ENCODE peak calls at places on chromosomes 4 and X, in nine cellular contexts. V, W, J, L, T, B, O, H and C are unnamed samples.

GRCh38 chr4:119834901-119835300 is 206.3 kb upstream of the PDE5A start:
- DNase-seq in T (no peak), L (no peak), W (no peak), O (peak; percentile 20), B (no peak), V (no peak), H (no peak), J (no peak), C (no peak)

GRCh38 chr4:119039779-119040178 is 95.9 kb upstream of the MYOZ2 start:
- DNase-seq in B (no peak), H (no peak), W (peak; percentile 41), L (no peak), O (peak; percentile 20), T (no peak), J (peak; percentile 40), V (peak; percentile 45), C (no peak)

GRCh38 chr4:24662065-24662464 is 77.7 kb upstream of the DHX15 start:
- DNase-seq in L (no peak), W (no peak), H (no peak), O (no peak), B (no peak), T (no peak), J (no peak), V (no peak), C (no peak)

GRCh38 chr4:54498661-54499111 is 159.1 kb upstream of the KIT start:
- DNase-seq in B (no peak), V (no peak), T (no peak), O (peak; percentile 59), J (no peak), W (peak; percentile 97), H (no peak), L (no peak), C (peak; percentile 31)

GRCh38 chrX:130165181-130165702 is 399 bp downstream of the AIFM1 start:
- DNase-seq in J (no peak), T (no peak), W (no peak), O (peak; percentile 40), L (no peak), B (no peak), V (no peak), H (no peak), C (no peak)

GRCh38 chrX:109873576-109873975 is 129.3 kb upstream of the TMEM164 start:
- DNase-seq in H (no peak), V (no peak), L (no peak), B (no peak), T (no peak), O (no peak), W (no peak), J (no peak), C (no peak)

GRCh38 chr4:8043596-8043995 is 103.9 kb upstream of the AFAP1 start:
- DNase-seq in W (no peak), O (no peak), V (no peak), L (no peak), H (no peak), J (no peak), B (no peak), T (no peak), C (no peak)

GRCh38 chr4:57102050-57102564 is 8.1 kb downstream of the IGFBP7 start:
- DNase-seq in H (peak; percentile 94), T (no peak), B (no peak), W (peak; percentile 99), O (peak; percentile 98), J (no peak), V (no peak), L (no peak), C (peak; percentile 88)

GRCh38 chr4:1356181-1356998 is 9.4 kb downstream of the UVSSA start:
- DNase-seq in O (peak; percentile 67), H (peak; percentile 51), L (no peak), V (peak; percentile 69), W (peak; percentile 55), J (peak; percentile 76), T (peak; percentile 49), B (no peak), C (peak; percentile 32)

GRCh38 chr4:40335508-40335860 is 351 bp downstream of the CHRNA9 start:
- DNase-seq in W (peak; percentile 84), O (peak; percentile 26), J (no peak), T (no peak), V (no peak), B (no peak), H (no peak), L (no peak), C (peak; percentile 37)

GRCh38 chr4:141686146-141686775 is 49.9 kb downstream of the IL15 start:
- DNase-seq in J (no peak), L (no peak), W (peak; percentile 30), B (no peak), H (peak; percentile 70), T (peak; percentile 11), V (no peak), O (peak; percentile 60), C (peak; percentile 52)

GRCh38 chrX:108582151-108582550 is 142.5 kb downstream of the COL4A5 start:
- DNase-seq in J (no peak), B (peak; percentile 23), H (no peak), O (no peak), T (no peak), W (no peak), L (no peak), V (no peak), C (no peak)

GRCh38 chr4:52234539-52235174 is 183.6 kb downstream of the SPATA18 start:
- DNase-seq in W (peak; percentile 40), H (peak; percentile 25), J (peak; percentile 64), T (no peak), L (no peak), V (no peak), O (peak; percentile 65), B (no peak), C (peak; percentile 37)

GRCh38 chr4:89549907-89550306 is 242.3 kb upstream of the GPRIN3 start:
- DNase-seq in O (peak; percentile 89), V (no peak), L (no peak), B (no peak), J (no peak), H (peak; percentile 97), W (peak; percentile 7), T (no peak), C (peak; percentile 54)

GRCh38 chrX:8201896-8202331 is 30.8 kb upstream of the VCX2 start:
- DNase-seq in B (no peak), J (peak; percentile 30), L (no peak), V (no peak), H (no peak), W (no peak), O (peak; percentile 1), T (no peak), C (no peak)

GRCh38 chrX:136157187-136157586 is 9.9 kb downstream of the FHL1 start:
- DNase-seq in J (no peak), O (no peak), B (no peak), W (no peak), T (no peak), V (no peak), H (no peak), L (no peak), C (no peak)

GRCh38 chr4:88027611-88028608 is 20.5 kb downstream of the PKD2 start:
- DNase-seq in H (peak; percentile 8), J (peak; percentile 40), T (no peak), O (peak; percentile 92), W (peak; percentile 98), V (no peak), L (no peak), B (no peak), C (peak; percentile 95)

GRCh38 chr4:117770269-117771087 is 263.8 kb upstream of the NDST3 start:
- DNase-seq in L (no peak), H (no peak), B (no peak), W (no peak), O (no peak), T (no peak), J (no peak), V (no peak), C (no peak)

GRCh38 chrX:135295238-135295943 is 13.9 kb upstream of the ETDC start:
- DNase-seq in J (peak; percentile 54), T (peak; percentile 67), V (peak; percentile 6), H (peak; percentile 35), O (peak; percentile 60), L (peak; percentile 14), B (peak; percentile 14), W (peak; percentile 37), C (peak; percentile 39)

GRCh38 chrX:107710617-107711391 is 64.8 kb downstream of the TSC22D3 start:
- DNase-seq in H (peak; percentile 87), O (peak; percentile 97), L (peak; percentile 48), V (no peak), B (no peak), J (peak; percentile 94), T (peak; percentile 58), W (peak; percentile 93), C (peak; percentile 93)

GRCh38 chr4:164304861-164305260 is 449.1 kb upstream of the SMIM31 start:
- DNase-seq in V (no peak), T (no peak), O (no peak), H (no peak), W (no peak), L (no peak), J (no peak), B (no peak), C (no peak)

GRCh38 chr4:159048166-159048886 is 54.6 kb upstream of the RAPGEF2 start:
- DNase-seq in T (no peak), J (peak; percentile 69), V (no peak), O (peak; percentile 81), W (peak; percentile 71), H (peak; percentile 89), L (no peak), B (no peak), C (peak; percentile 79)

GRCh38 chr4:98469776-98470175 is 188.6 kb downstream of the TSPAN5 start:
- DNase-seq in V (no peak), O (no peak), J (no peak), T (no peak), W (no peak), L (no peak), B (no peak), H (no peak), C (peak; percentile 21)

GRCh38 chrX:10633722-10634121 is 13.3 kb upstream of the MID1 start:
- DNase-seq in B (peak; percentile 0), J (peak; percentile 54), V (no peak), H (peak; percentile 89), W (peak; percentile 82), T (no peak), L (no peak), O (peak; percentile 89), C (peak; percentile 95)

GRCh38 chr4:87419578-87420249 is 2.7 kb upstream of the NUDT9 start:
- DNase-seq in O (peak; percentile 43), J (peak; percentile 51), L (no peak), V (no peak), T (no peak), B (no peak), W (no peak), H (peak; percentile 70), C (no peak)